ENCODE peak calls at places on chromosomes 4 and X, in seven cellular contexts. H is fibroblast of mammary gland; M is brain microvascular endothelial cell; N is stimulated activated CD4-positive, alpha-beta T cell treated with anti-CD3 and anti-CD28 coated beads, TNF-alpha, amount 100 ng/mL, for 48 hours; U is activated gamma-delta T cell treated with anti-CD3 and anti-CD28 coated beads, Interleukin-2, amount 50 U/mL, for 16 hours; F is HT1080; Z is hippocampal formation. Q is an unnamed sample.

GRCh38 chr4:150315175-150315574 is 236.9 kb downstream of the DCLK2 start:
- DNase-seq in F (no peak), N (no peak), U (no peak), Z (no peak), M (no peak), H (no peak), Q (no peak)

GRCh38 chr4:156321203-156321602 is 367.5 kb upstream of the CTSO start:
- DNase-seq in H (peak; percentile 92), U (no peak), N (no peak), Z (no peak), M (peak; percentile 98), F (peak; percentile 88), Q (no peak)

GRCh38 chr4:96649536-96649935 is 809.6 kb downstream of the PDHA2 start:
- DNase-seq in N (no peak), U (no peak), M (peak; percentile 85), Z (no peak), F (peak; percentile 92), H (no peak), Q (no peak)

GRCh38 chr4:20368926-20369325 is 117.2 kb downstream of the SLIT2 start:
- DNase-seq in H (peak; percentile 31), N (no peak), Z (no peak), M (peak; percentile 6), U (no peak), F (no peak), Q (no peak)

GRCh38 chrX:8988456-8988855 is 45.5 kb downstream of the FAM9B start:
- DNase-seq in H (peak; percentile 60), U (no peak), Z (no peak), N (no peak), F (no peak), M (peak; percentile 10), Q (no peak)

GRCh38 chr4:84481879-84482245 is 17.2 kb downstream of the NKX6-1 start:
- DNase-seq in H (no peak), M (no peak), F (no peak), U (no peak), Z (no peak), N (no peak), Q (no peak)

GRCh38 chr4:106034205-106034604 is 138.9 kb downstream of the NPNT start:
- DNase-seq in M (no peak), H (peak; percentile 50), U (no peak), Z (no peak), N (no peak), F (no peak), Q (no peak)

GRCh38 chr4:125085-125820 is 952 bp downstream of the ZNF718 start:
- DNase-seq in U (no peak), Z (no peak), F (no peak), M (peak; percentile 39), H (peak; percentile 35), N (peak; percentile 8), Q (peak; percentile 67)

GRCh38 chr4:40240040-40240653 is 43.3 kb downstream of the RHOH start:
- DNase-seq in Z (no peak), F (peak; percentile 50), U (no peak), M (no peak), N (no peak), H (no peak), Q (no peak)

GRCh38 chr4:8050555-8051206 is 107.9 kb downstream of the ABLIM2 start:
- DNase-seq in U (no peak), H (peak; percentile 20), M (peak; percentile 19), Z (peak; percentile 60), N (no peak), F (no peak), Q (no peak)

GRCh38 chr4:90442619-90443018 is 315.4 kb downstream of the CCSER1 start:
- DNase-seq in U (no peak), F (no peak), Z (no peak), N (no peak), H (no peak), M (no peak), Q (no peak)

GRCh38 chr4:172983014-172983413 is 185.6 kb upstream of the GALNT7 start:
- DNase-seq in Z (no peak), H (peak; percentile 85), U (no peak), M (no peak), F (peak; percentile 6), N (no peak), Q (no peak)

GRCh38 chr4:187685247-187685646 is 310.3 kb upstream of the ZFP42 start:
- DNase-seq in M (no peak), U (no peak), N (no peak), Z (no peak), H (peak; percentile 1), F (peak; percentile 40), Q (no peak)

GRCh38 chr4:140684314-140684713 is 71.9 kb downstream of the TBC1D9 start:
- DNase-seq in U (no peak), M (no peak), N (no peak), F (no peak), Z (no peak), H (no peak), Q (no peak)

GRCh38 chrX:70332600-70332999 is 42.7 kb downstream of the KIF4A start:
- DNase-seq in Z (no peak), U (no peak), N (no peak), H (no peak), M (no peak), F (peak; percentile 1), Q (no peak)

GRCh38 chrX:17697191-17697590 is 40.1 kb upstream of the SCML1 start:
- DNase-seq in Z (no peak), H (peak; percentile 42), N (no peak), M (no peak), F (no peak), U (no peak), Q (no peak)

GRCh38 chrX:140157611-140158010 is 192.3 kb upstream of the CXorf66 start:
- DNase-seq in U (no peak), H (peak; percentile 18), M (peak; percentile 1), N (no peak), F (peak; percentile 80), Z (no peak), Q (no peak)

GRCh38 chr4:55554453-55555030 is 7.8 kb upstream of the CLOCK start:
- DNase-seq in N (no peak), U (no peak), H (peak; percentile 74), F (peak; percentile 24), M (no peak), Z (peak; percentile 16), Q (no peak)

GRCh38 chr4:108058685-108059440 is 69.2 kb downstream of the HADH start:
- DNase-seq in Z (no peak), M (peak; percentile 14), U (no peak), H (peak; percentile 56), N (no peak), F (peak; percentile 38), Q (no peak)

GRCh38 chr4:55089922-55090321 is 35.5 kb downstream of the KDR start:
- DNase-seq in F (no peak), H (no peak), M (no peak), N (no peak), U (no peak), Z (no peak), Q (no peak)

GRCh38 chr4:4396628-4397440 is 9.9 kb downstream of the NSG1 start:
- DNase-seq in Z (no peak), N (no peak), H (no peak), U (no peak), M (no peak), F (no peak), Q (no peak)

GRCh38 chr4:56626963-56627362 is 54.1 kb downstream of the HOPX start:
- DNase-seq in H (no peak), F (peak; percentile 21), Z (no peak), N (no peak), M (no peak), U (no peak), Q (no peak)

GRCh38 chr4:169189372-169189771 is 81.4 kb downstream of the SH3RF1 start:
- DNase-seq in Z (no peak), F (no peak), H (no peak), U (no peak), N (no peak), M (no peak), Q (no peak)

GRCh38 chr4:125582302-125582701 is 267.5 kb downstream of the FAT4 start:
- DNase-seq in Z (no peak), H (peak; percentile 23), M (no peak), U (no peak), F (peak; percentile 52), N (no peak), Q (no peak)

GRCh38 chrX:150605603-150606002 is 37.2 kb downstream of the MTM1 start:
- DNase-seq in H (no peak), F (no peak), U (no peak), Z (no peak), M (no peak), N (no peak), Q (peak; percentile 26)

GRCh38 chrX:153598541-153599191 is at the start of gene CCNQ:
- DNase-seq in U (no peak), H (peak; percentile 14), M (no peak), F (no peak), N (no peak), Z (no peak), Q (no peak)

GRCh38 chrX:13742397-13743176 is 8.0 kb downstream of the OFD1 start:
- DNase-seq in U (no peak), F (no peak), Z (no peak), H (no peak), N (no peak), M (no peak), Q (no peak)

GRCh38 chr4:113772319-113772718 is 10.8 kb upstream of the CAMK2D start:
- DNase-seq in F (no peak), M (no peak), U (no peak), N (no peak), H (no peak), Z (no peak), Q (no peak)

GRCh38 chr4:103075894-103076776 is at the start of gene SLC9B2:
- DNase-seq in Z (peak; percentile 27), U (peak; percentile 58), M (peak; percentile 62), N (peak; percentile 37), H (peak; percentile 68), F (peak; percentile 60), Q (no peak)

GRCh38 chr4:6750302-6751221 is 32.0 kb upstream of the KIAA0232 start:
- DNase-seq in F (no peak), U (no peak), N (no peak), Z (no peak), H (no peak), M (no peak), Q (no peak)

GRCh38 chr4:185219551-185220344 is 10.3 kb downstream of the SNX25 start:
- DNase-seq in U (no peak), N (no peak), F (peak; percentile 28), H (peak; percentile 82), M (peak; percentile 44), Z (no peak), Q (no peak)

GRCh38 chr4:16111533-16111932 is 27.7 kb upstream of the PROM1 start:
- DNase-seq in N (no peak), Z (no peak), M (no peak), H (no peak), F (no peak), U (no peak), Q (no peak)

GRCh38 chrX:3029084-3029483 is 12.2 kb upstream of the ARSF start:
- DNase-seq in N (no peak), H (no peak), F (no peak), Z (no peak), M (no peak), U (no peak), Q (no peak)

GRCh38 chr4:80360900-80361299 is 25.4 kb downstream of the CFAP299 start:
- DNase-seq in H (peak; percentile 47), Z (no peak), N (no peak), F (no peak), M (no peak), U (no peak), Q (no peak)

Q was measured in HL-60.